ENCODE peak calls at places on chromosomes 3 and 15, in six cellular contexts. One of them, this sample, is unnamed.

GRCh38 chr3:126116526-126116925 is 32.6 kb upstream of the SLC41A3 start:
- DNase-seq in IMR-90: no peak
- DNase-seq in neuronal stem cell: no peak
- DNase-seq in H1: peak; percentile 6
- DNase-seq in mesendoderm: no peak
- DNase-seq in mesenchymal stem cell: no peak
- DNase-seq in this sample: no peak

GRCh38 chr3:137709011-137709601 is 55.0 kb upstream of the SOX14 start:
- DNase-seq in IMR-90: no peak
- DNase-seq in neuronal stem cell: peak; percentile 3
- DNase-seq in H1: no peak
- DNase-seq in mesendoderm: peak; percentile 57
- DNase-seq in mesenchymal stem cell: no peak
- DNase-seq in this sample: no peak

GRCh38 chr15:62071711-62072308 is 5.0 kb downstream of the C2CD4A start:
- DNase-seq in IMR-90: peak; percentile 57
- DNase-seq in neuronal stem cell: no peak
- DNase-seq in H1: no peak
- DNase-seq in mesendoderm: peak; percentile 21
- DNase-seq in mesenchymal stem cell: peak; percentile 50
- DNase-seq in this sample: no peak

GRCh38 chr15:68729789-68730201 is 90.9 kb downstream of the ANP32A start:
- DNase-seq in IMR-90: peak; percentile 33
- DNase-seq in neuronal stem cell: no peak
- DNase-seq in H1: no peak
- DNase-seq in mesendoderm: no peak
- DNase-seq in mesenchymal stem cell: no peak
- DNase-seq in this sample: no peak

GRCh38 chr15:100106732-100107131 is 235.0 kb downstream of the ADAMTS17 start:
- DNase-seq in IMR-90: no peak
- DNase-seq in neuronal stem cell: no peak
- DNase-seq in H1: no peak
- DNase-seq in mesendoderm: no peak
- DNase-seq in mesenchymal stem cell: no peak
- DNase-seq in this sample: no peak

GRCh38 chr3:60079076-60079475 is 1029.3 kb upstream of the CFAP20DC start:
- DNase-seq in IMR-90: no peak
- DNase-seq in neuronal stem cell: no peak
- DNase-seq in H1: no peak
- DNase-seq in mesendoderm: peak; percentile 31
- DNase-seq in mesenchymal stem cell: no peak
- DNase-seq in this sample: peak; percentile 36

GRCh38 chr3:159131376-159131775 is 329.5 kb downstream of the MFSD1 start:
- DNase-seq in IMR-90: no peak
- DNase-seq in neuronal stem cell: no peak
- DNase-seq in H1: no peak
- DNase-seq in mesendoderm: no peak
- DNase-seq in mesenchymal stem cell: peak; percentile 5
- DNase-seq in this sample: no peak

GRCh38 chr3:135083756-135084155 is 288.7 kb downstream of the EPHB1 start:
- DNase-seq in IMR-90: no peak
- DNase-seq in neuronal stem cell: no peak
- DNase-seq in H1: no peak
- DNase-seq in mesendoderm: no peak
- DNase-seq in mesenchymal stem cell: no peak
- DNase-seq in this sample: no peak

GRCh38 chr3:129240436-129240835 is 9.0 kb upstream of the COPG1 start:
- DNase-seq in IMR-90: no peak
- DNase-seq in neuronal stem cell: no peak
- DNase-seq in H1: no peak
- DNase-seq in mesendoderm: no peak
- DNase-seq in mesenchymal stem cell: peak; percentile 47
- DNase-seq in this sample: no peak

GRCh38 chr3:143363276-143363675 is 243.7 kb downstream of the CHST2 start:
- DNase-seq in IMR-90: no peak
- DNase-seq in neuronal stem cell: no peak
- DNase-seq in H1: no peak
- DNase-seq in mesendoderm: no peak
- DNase-seq in mesenchymal stem cell: peak; percentile 62
- DNase-seq in this sample: no peak

GRCh38 chr15:41148065-41148464 is 32.0 kb upstream of the INO80 start:
- DNase-seq in IMR-90: no peak
- DNase-seq in neuronal stem cell: no peak
- DNase-seq in H1: no peak
- DNase-seq in mesendoderm: no peak
- DNase-seq in mesenchymal stem cell: no peak
- DNase-seq in this sample: no peak

GRCh38 chr15:76349301-76350070 is 12.9 kb downstream of the ISL2 start:
- DNase-seq in IMR-90: peak; percentile 42
- DNase-seq in neuronal stem cell: no peak
- DNase-seq in H1: no peak
- DNase-seq in mesendoderm: no peak
- DNase-seq in mesenchymal stem cell: no peak
- DNase-seq in this sample: no peak

GRCh38 chr15:90233701-90234518 is at the start of the genes CIB1 and GDPGP1:
- DNase-seq in IMR-90: peak; percentile 95
- DNase-seq in neuronal stem cell: peak; percentile 92
- DNase-seq in H1: peak; percentile 94
- DNase-seq in mesendoderm: peak; percentile 97
- DNase-seq in mesenchymal stem cell: peak; percentile 97
- DNase-seq in this sample: peak; percentile 97

GRCh38 chr15:48395532-48396011 is 64.3 kb downstream of the DUT start:
- DNase-seq in IMR-90: peak; percentile 86
- DNase-seq in neuronal stem cell: no peak
- DNase-seq in H1: no peak
- DNase-seq in mesendoderm: no peak
- DNase-seq in mesenchymal stem cell: peak; percentile 24
- DNase-seq in this sample: no peak

GRCh38 chr3:50674349-50675178 is at the start of gene DOCK3:
- DNase-seq in IMR-90: peak; percentile 36
- DNase-seq in neuronal stem cell: peak; percentile 63
- DNase-seq in H1: peak; percentile 72
- DNase-seq in mesendoderm: peak; percentile 39
- DNase-seq in mesenchymal stem cell: peak; percentile 30
- DNase-seq in this sample: peak; percentile 49

GRCh38 chr3:113535898-113536297 is 3.5 kb downstream of the SIDT1 start:
- DNase-seq in IMR-90: no peak
- DNase-seq in neuronal stem cell: no peak
- DNase-seq in H1: no peak
- DNase-seq in mesendoderm: peak; percentile 60
- DNase-seq in mesenchymal stem cell: peak; percentile 12
- DNase-seq in this sample: no peak

GRCh38 chr3:54853573-54854404 is 74.1 kb downstream of the LRTM1 start:
- DNase-seq in IMR-90: peak; percentile 74
- DNase-seq in neuronal stem cell: peak; percentile 59
- DNase-seq in H1: peak; percentile 93
- DNase-seq in mesendoderm: peak; percentile 67
- DNase-seq in mesenchymal stem cell: peak; percentile 77
- DNase-seq in this sample: peak; percentile 83

GRCh38 chr3:34568766-34569165 is 770.3 kb downstream of the PDCD6IP start:
- DNase-seq in IMR-90: no peak
- DNase-seq in neuronal stem cell: no peak
- DNase-seq in H1: no peak
- DNase-seq in mesendoderm: peak; percentile 82
- DNase-seq in mesenchymal stem cell: no peak
- DNase-seq in this sample: no peak

GRCh38 chr15:26260517-26261133 is 397.5 kb upstream of the ATP10A start:
- DNase-seq in IMR-90: peak; percentile 22
- DNase-seq in neuronal stem cell: peak; percentile 51
- DNase-seq in H1: peak; percentile 72
- DNase-seq in mesendoderm: peak; percentile 84
- DNase-seq in mesenchymal stem cell: no peak
- DNase-seq in this sample: peak; percentile 82

GRCh38 chr15:56744701-56745683 is 11.7 kb upstream of the ZNF280D start:
- DNase-seq in IMR-90: peak; percentile 21
- DNase-seq in neuronal stem cell: no peak
- DNase-seq in H1: no peak
- DNase-seq in mesendoderm: no peak
- DNase-seq in mesenchymal stem cell: no peak
- DNase-seq in this sample: no peak

GRCh38 chr15:60582370-60583036 is 103.6 kb upstream of the ICE2 start:
- DNase-seq in IMR-90: peak; percentile 54
- DNase-seq in neuronal stem cell: no peak
- DNase-seq in H1: no peak
- DNase-seq in mesendoderm: no peak
- DNase-seq in mesenchymal stem cell: peak; percentile 37
- DNase-seq in this sample: no peak

GRCh38 chr3:100865442-100865841 is 127.8 kb downstream of the ABI3BP start:
- DNase-seq in IMR-90: peak; percentile 10
- DNase-seq in neuronal stem cell: no peak
- DNase-seq in H1: no peak
- DNase-seq in mesendoderm: no peak
- DNase-seq in mesenchymal stem cell: peak; percentile 14
- DNase-seq in this sample: no peak

GRCh38 chr15:42784705-42785104 is 47.8 kb upstream of the CDAN1 start:
- DNase-seq in IMR-90: no peak
- DNase-seq in neuronal stem cell: no peak
- DNase-seq in H1: no peak
- DNase-seq in mesendoderm: no peak
- DNase-seq in mesenchymal stem cell: no peak
- DNase-seq in this sample: no peak
- H2BK15ac ChIP-seq in IMR-90: no peak overlapping the region
- H2BK15ac ChIP-seq in neuronal stem cell: no peak overlapping the region
- H2BK15ac ChIP-seq in H1: no peak overlapping the region
- H2BK15ac ChIP-seq in mesendoderm: no peak overlapping the region
- H2BK15ac ChIP-seq in mesenchymal stem cell: no peak overlapping the region
- H2BK15ac ChIP-seq in this sample: no peak overlapping the region

DNA sequence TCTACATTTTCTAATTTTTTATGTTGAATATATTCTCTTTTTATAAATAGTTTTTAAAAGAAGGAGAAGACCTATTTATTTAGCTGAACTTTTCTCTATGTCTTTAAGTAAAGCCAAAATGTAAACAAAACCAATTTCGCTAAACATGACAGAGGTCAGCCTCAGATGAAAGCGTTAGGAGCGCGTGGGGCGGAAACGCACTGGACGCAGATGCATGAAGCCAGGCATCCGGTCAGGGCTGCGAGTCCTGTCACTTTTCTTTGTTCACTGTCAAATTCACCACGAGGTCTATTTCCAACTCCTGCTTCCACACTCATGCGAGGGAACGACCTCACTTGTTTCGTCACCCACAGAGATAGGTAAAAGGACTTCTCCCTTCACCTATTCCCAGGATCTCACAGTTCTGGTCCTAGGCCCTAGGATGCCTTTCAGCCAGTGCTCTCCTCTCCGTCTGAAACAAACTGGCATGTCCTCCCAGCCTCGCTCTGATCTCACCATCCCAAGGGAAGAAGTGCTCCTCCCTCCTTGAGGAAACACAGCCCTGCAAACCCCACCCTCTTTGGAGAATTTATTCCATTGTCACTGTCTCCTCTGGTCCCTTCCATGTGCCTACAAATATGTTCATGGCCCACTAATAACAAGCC is 57.9 kb downstream of the ITGB5 start:
- DNase-seq in IMR-90: no peak
- DNase-seq in neuronal stem cell: no peak
- DNase-seq in H1: no peak
- DNase-seq in mesendoderm: peak; percentile 78
- DNase-seq in mesenchymal stem cell: peak; percentile 27
- DNase-seq in this sample: no peak
- H3K9ac ChIP-seq in IMR-90: no peak overlapping the region
- H3K9ac ChIP-seq in neuronal stem cell: no peak overlapping the region
- H3K9ac ChIP-seq in H1: no peak overlapping the region
- H3K9ac ChIP-seq in mesendoderm: peak overlapping the region; percentile 15
- H3K9ac ChIP-seq in mesenchymal stem cell: peak overlapping the region; percentile 79
- H3K9ac ChIP-seq in this sample: no peak overlapping the region

DNA sequence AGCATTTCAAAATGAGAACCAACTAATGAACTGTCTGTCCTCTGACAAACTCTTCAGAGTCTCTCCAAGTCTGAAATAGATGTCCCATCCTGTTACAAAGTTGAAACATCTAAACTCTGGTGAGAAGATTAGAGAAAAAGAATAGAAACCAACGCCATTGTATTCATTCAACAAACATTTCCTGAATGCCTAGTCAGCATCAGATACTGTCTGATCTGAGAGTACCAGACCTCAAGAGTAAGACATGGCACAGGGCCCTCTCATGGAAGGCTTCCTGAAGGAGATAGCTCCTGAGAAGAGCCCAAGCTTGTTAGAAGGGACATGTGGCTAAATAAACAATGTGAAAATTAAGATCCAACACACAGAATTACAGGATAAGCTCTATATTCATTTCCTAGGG is 164.1 kb upstream of the LRRN1 start:
- DNase-seq in IMR-90: no peak
- DNase-seq in neuronal stem cell: no peak
- DNase-seq in H1: no peak
- DNase-seq in mesendoderm: no peak
- DNase-seq in mesenchymal stem cell: no peak
- DNase-seq in this sample: no peak
- H3K4ac ChIP-seq in IMR-90: no peak overlapping the region
- H3K4ac ChIP-seq in neuronal stem cell: no peak overlapping the region
- H3K4ac ChIP-seq in H1: no peak overlapping the region
- H3K4ac ChIP-seq in mesendoderm: no peak overlapping the region
- H3K4ac ChIP-seq in mesenchymal stem cell: no peak overlapping the region
- H3K4ac ChIP-seq in this sample: no peak overlapping the region

DNA sequence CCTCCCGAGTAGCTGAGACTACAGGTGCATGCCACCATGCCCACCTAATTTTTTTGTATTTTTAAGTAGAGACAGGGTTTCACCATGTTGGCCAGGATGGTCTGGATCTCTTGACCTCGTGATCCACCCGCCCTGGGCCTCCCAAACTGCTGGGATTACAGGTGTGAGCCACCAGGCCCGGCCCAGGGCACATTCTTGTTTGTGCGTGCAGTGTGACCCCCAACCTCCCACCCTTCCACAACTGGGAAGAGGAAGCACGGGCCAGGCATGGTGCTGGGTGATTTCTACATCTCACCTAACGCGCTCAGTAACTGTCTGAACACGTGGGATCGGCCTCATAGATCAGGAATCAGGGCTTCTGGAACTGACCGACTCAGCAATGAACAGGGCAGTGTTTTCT is 48.0 kb downstream of the KLHL6 start:
- DNase-seq in IMR-90: no peak
- DNase-seq in neuronal stem cell: no peak
- DNase-seq in H1: no peak
- DNase-seq in mesendoderm: no peak
- DNase-seq in mesenchymal stem cell: no peak
- DNase-seq in this sample: no peak
- H2BK15ac ChIP-seq in IMR-90: no peak overlapping the region
- H2BK15ac ChIP-seq in neuronal stem cell: no peak overlapping the region
- H2BK15ac ChIP-seq in H1: no peak overlapping the region
- H2BK15ac ChIP-seq in mesendoderm: no peak overlapping the region
- H2BK15ac ChIP-seq in mesenchymal stem cell: no peak overlapping the region
- H2BK15ac ChIP-seq in this sample: no peak overlapping the region

This sample was measured in H9.